ENCODE peak calls at places on chromosomes 3 and 15, in nine cellular contexts. One of them, this sample, is unnamed.

GRCh38 chr3:28089527-28089897 is 151.9 kb upstream of the CMC1 start:
- DNase-seq in HAP-1: no peak
- DNase-seq in astrocyte of the cerebellum: no peak
- DNase-seq in HL-60: no peak
- DNase-seq in A549: no peak
- DNase-seq in transverse colon: no peak
- DNase-seq in brain microvascular endothelial cell: no peak
- DNase-seq in psoas muscle: no peak
- DNase-seq in MM.1S: no peak
- DNase-seq in this sample: no peak

GRCh38 chr3:146274833-146275232 is 23.9 kb upstream of the PLSCR4 start:
- DNase-seq in HAP-1: no peak
- DNase-seq in astrocyte of the cerebellum: peak; percentile 63
- DNase-seq in HL-60: no peak
- DNase-seq in A549: no peak
- DNase-seq in transverse colon: no peak
- DNase-seq in brain microvascular endothelial cell: peak; percentile 80
- DNase-seq in psoas muscle: no peak
- DNase-seq in MM.1S: no peak
- DNase-seq in this sample: no peak

GRCh38 chr3:113499081-113499480 is 15.9 kb downstream of the SPICE1 start:
- DNase-seq in HAP-1: no peak
- DNase-seq in astrocyte of the cerebellum: no peak
- DNase-seq in HL-60: no peak
- DNase-seq in A549: no peak
- DNase-seq in transverse colon: no peak
- DNase-seq in brain microvascular endothelial cell: no peak
- DNase-seq in psoas muscle: no peak
- DNase-seq in MM.1S: no peak
- DNase-seq in this sample: no peak

GRCh38 chr3:15331606-15332404 is 581 bp downstream of the SH3BP5 start:
- DNase-seq in HAP-1: no peak
- DNase-seq in astrocyte of the cerebellum: no peak
- DNase-seq in HL-60: no peak
- DNase-seq in A549: peak; percentile 19
- DNase-seq in transverse colon: peak; percentile 46
- DNase-seq in brain microvascular endothelial cell: no peak
- DNase-seq in psoas muscle: peak; percentile 60
- DNase-seq in MM.1S: peak; percentile 23
- DNase-seq in this sample: no peak

GRCh38 chr15:79003301-79003700 is 58.5 kb upstream of the CTSH start:
- DNase-seq in HAP-1: no peak
- DNase-seq in astrocyte of the cerebellum: no peak
- DNase-seq in HL-60: no peak
- DNase-seq in A549: no peak
- DNase-seq in transverse colon: no peak
- DNase-seq in brain microvascular endothelial cell: peak; percentile 32
- DNase-seq in psoas muscle: no peak
- DNase-seq in MM.1S: no peak
- DNase-seq in this sample: no peak

GRCh38 chr3:64234571-64234970 is 9.3 kb upstream of the PRICKLE2 start:
- DNase-seq in HAP-1: no peak
- DNase-seq in astrocyte of the cerebellum: no peak
- DNase-seq in HL-60: no peak
- DNase-seq in A549: no peak
- DNase-seq in transverse colon: no peak
- DNase-seq in brain microvascular endothelial cell: no peak
- DNase-seq in psoas muscle: no peak
- DNase-seq in MM.1S: no peak
- DNase-seq in this sample: no peak

GRCh38 chr3:65888980-65889706 is 149.6 kb downstream of the MAGI1 start:
- DNase-seq in HAP-1: no peak
- DNase-seq in astrocyte of the cerebellum: peak; percentile 95
- DNase-seq in HL-60: no peak
- DNase-seq in A549: peak; percentile 53
- DNase-seq in transverse colon: no peak
- DNase-seq in brain microvascular endothelial cell: peak; percentile 95
- DNase-seq in psoas muscle: no peak
- DNase-seq in MM.1S: peak; percentile 56
- DNase-seq in this sample: no peak

GRCh38 chr3:14523792-14524191 is 16.4 kb downstream of the GRIP2 start:
- DNase-seq in HAP-1: no peak
- DNase-seq in astrocyte of the cerebellum: no peak
- DNase-seq in HL-60: no peak
- DNase-seq in A549: no peak
- DNase-seq in transverse colon: no peak
- DNase-seq in brain microvascular endothelial cell: no peak
- DNase-seq in psoas muscle: no peak
- DNase-seq in MM.1S: no peak
- DNase-seq in this sample: no peak

GRCh38 chr15:69819371-69819770 is 278.3 kb downstream of the TLE3 start:
- DNase-seq in HAP-1: no peak
- DNase-seq in astrocyte of the cerebellum: no peak
- DNase-seq in HL-60: no peak
- DNase-seq in A549: no peak
- DNase-seq in transverse colon: no peak
- DNase-seq in brain microvascular endothelial cell: no peak
- DNase-seq in psoas muscle: no peak
- DNase-seq in MM.1S: no peak
- DNase-seq in this sample: no peak

GRCh38 chr15:59438891-59439290 is 905 bp downstream of the FAM81A start:
- DNase-seq in HAP-1: no peak
- DNase-seq in astrocyte of the cerebellum: no peak
- DNase-seq in HL-60: no peak
- DNase-seq in A549: no peak
- DNase-seq in transverse colon: peak; percentile 71
- DNase-seq in brain microvascular endothelial cell: no peak
- DNase-seq in psoas muscle: peak; percentile 18
- DNase-seq in MM.1S: no peak
- DNase-seq in this sample: no peak

GRCh38 chr3:31361391-31362273 is 171.1 kb upstream of the STT3B start:
- DNase-seq in HAP-1: peak; percentile 3
- DNase-seq in astrocyte of the cerebellum: peak; percentile 49
- DNase-seq in HL-60: no peak
- DNase-seq in A549: no peak
- DNase-seq in transverse colon: no peak
- DNase-seq in brain microvascular endothelial cell: peak; percentile 86
- DNase-seq in psoas muscle: no peak
- DNase-seq in MM.1S: no peak
- DNase-seq in this sample: no peak

GRCh38 chr3:29186131-29186599 is 94.7 kb upstream of the RBMS3 start:
- DNase-seq in HAP-1: no peak
- DNase-seq in astrocyte of the cerebellum: peak; percentile 97
- DNase-seq in HL-60: no peak
- DNase-seq in A549: no peak
- DNase-seq in transverse colon: no peak
- DNase-seq in brain microvascular endothelial cell: peak; percentile 82
- DNase-seq in psoas muscle: no peak
- DNase-seq in MM.1S: no peak
- DNase-seq in this sample: no peak

GRCh38 chr15:71844916-71845315 is 34.6 kb downstream of the NR2E3 start:
- DNase-seq in HAP-1: no peak
- DNase-seq in astrocyte of the cerebellum: no peak
- DNase-seq in HL-60: no peak
- DNase-seq in A549: no peak
- DNase-seq in transverse colon: no peak
- DNase-seq in brain microvascular endothelial cell: no peak
- DNase-seq in psoas muscle: no peak
- DNase-seq in MM.1S: no peak
- DNase-seq in this sample: no peak

GRCh38 chr15:66237513-66238235 is 15.9 kb downstream of the MEGF11 start:
- DNase-seq in HAP-1: no peak
- DNase-seq in astrocyte of the cerebellum: no peak
- DNase-seq in HL-60: no peak
- DNase-seq in A549: no peak
- DNase-seq in transverse colon: no peak
- DNase-seq in brain microvascular endothelial cell: no peak
- DNase-seq in psoas muscle: no peak
- DNase-seq in MM.1S: no peak
- DNase-seq in this sample: no peak

GRCh38 chr15:76968310-76968709 is 26.6 kb upstream of the PSTPIP1 start:
- DNase-seq in HAP-1: no peak
- DNase-seq in astrocyte of the cerebellum: no peak
- DNase-seq in HL-60: no peak
- DNase-seq in A549: no peak
- DNase-seq in transverse colon: no peak
- DNase-seq in brain microvascular endothelial cell: peak; percentile 18
- DNase-seq in psoas muscle: no peak
- DNase-seq in MM.1S: no peak
- DNase-seq in this sample: no peak

GRCh38 chr15:84982301-84982920 is 755 bp downstream of the PDE8A start:
- DNase-seq in HAP-1: peak; percentile 66
- DNase-seq in astrocyte of the cerebellum: no peak
- DNase-seq in HL-60: no peak
- DNase-seq in A549: no peak
- DNase-seq in transverse colon: peak; percentile 70
- DNase-seq in brain microvascular endothelial cell: no peak
- DNase-seq in psoas muscle: peak; percentile 46
- DNase-seq in MM.1S: no peak
- DNase-seq in this sample: no peak

GRCh38 chr15:84981711-84982300 is at the start of gene PDE8A:
- DNase-seq in HAP-1: peak; percentile 36
- DNase-seq in astrocyte of the cerebellum: no peak
- DNase-seq in HL-60: peak; percentile 15
- DNase-seq in A549: peak; percentile 63
- DNase-seq in transverse colon: peak; percentile 63
- DNase-seq in brain microvascular endothelial cell: no peak
- DNase-seq in psoas muscle: peak; percentile 70
- DNase-seq in MM.1S: peak; percentile 21
- DNase-seq in this sample: no peak

GRCh38 chr15:84985158-84985557 is 3.5 kb downstream of the PDE8A start:
- DNase-seq in HAP-1: no peak
- DNase-seq in astrocyte of the cerebellum: no peak
- DNase-seq in HL-60: no peak
- DNase-seq in A549: no peak
- DNase-seq in transverse colon: no peak
- DNase-seq in brain microvascular endothelial cell: no peak
- DNase-seq in psoas muscle: no peak
- DNase-seq in MM.1S: no peak
- DNase-seq in this sample: no peak

GRCh38 chr15:84983711-84984110 is 2.1 kb downstream of the PDE8A start:
- DNase-seq in HAP-1: peak; percentile 34
- DNase-seq in astrocyte of the cerebellum: no peak
- DNase-seq in HL-60: no peak
- DNase-seq in A549: no peak
- DNase-seq in transverse colon: no peak
- DNase-seq in brain microvascular endothelial cell: no peak
- DNase-seq in psoas muscle: no peak
- DNase-seq in MM.1S: no peak
- DNase-seq in this sample: no peak

GRCh38 chr15:84983299-84983698 is 1.6 kb downstream of the PDE8A start:
- DNase-seq in HAP-1: peak; percentile 27
- DNase-seq in astrocyte of the cerebellum: no peak
- DNase-seq in HL-60: no peak
- DNase-seq in A549: no peak
- DNase-seq in transverse colon: no peak
- DNase-seq in brain microvascular endothelial cell: no peak
- DNase-seq in psoas muscle: no peak
- DNase-seq in MM.1S: no peak
- DNase-seq in this sample: no peak
- H3K4me3 ChIP-seq in HAP-1: peak overlapping the region; percentile 76
- H3K4me3 ChIP-seq in astrocyte of the cerebellum: peak overlapping the region; percentile 73
- H3K4me3 ChIP-seq in HL-60: no peak overlapping the region
- H3K4me3 ChIP-seq in A549: peak overlapping the region; percentile 91
- H3K4me3 ChIP-seq in transverse colon: peak overlapping the region; percentile 96
- H3K4me3 ChIP-seq in brain microvascular endothelial cell: peak overlapping the region; percentile 80
- H3K4me3 ChIP-seq in psoas muscle: peak overlapping the region; percentile 93
- H3K4me3 ChIP-seq in MM.1S: no peak overlapping the region
- H3K4me3 ChIP-seq in this sample: no peak overlapping the region

GRCh38 chr3:107206141-107206540 is 171.1 kb upstream of the CCDC54 start:
- DNase-seq in HAP-1: peak; percentile 63
- DNase-seq in astrocyte of the cerebellum: peak; percentile 40
- DNase-seq in HL-60: no peak
- DNase-seq in A549: peak; percentile 36
- DNase-seq in transverse colon: no peak
- DNase-seq in brain microvascular endothelial cell: peak; percentile 77
- DNase-seq in psoas muscle: no peak
- DNase-seq in MM.1S: peak; percentile 39
- DNase-seq in this sample: peak; percentile 24

GRCh38 chr3:107209302-107210060 is 167.8 kb upstream of the CCDC54 start:
- DNase-seq in HAP-1: no peak
- DNase-seq in astrocyte of the cerebellum: no peak
- DNase-seq in HL-60: no peak
- DNase-seq in A549: no peak
- DNase-seq in transverse colon: no peak
- DNase-seq in brain microvascular endothelial cell: no peak
- DNase-seq in psoas muscle: no peak
- DNase-seq in MM.1S: no peak
- DNase-seq in this sample: no peak

GRCh38 chr3:107206945-107207344 is 170.3 kb upstream of the CCDC54 start:
- DNase-seq in HAP-1: no peak
- DNase-seq in astrocyte of the cerebellum: no peak
- DNase-seq in HL-60: no peak
- DNase-seq in A549: no peak
- DNase-seq in transverse colon: no peak
- DNase-seq in brain microvascular endothelial cell: no peak
- DNase-seq in psoas muscle: no peak
- DNase-seq in MM.1S: no peak
- DNase-seq in this sample: no peak

GRCh38 chr3:107208796-107209195 is 168.4 kb upstream of the CCDC54 start:
- DNase-seq in HAP-1: no peak
- DNase-seq in astrocyte of the cerebellum: no peak
- DNase-seq in HL-60: no peak
- DNase-seq in A549: no peak
- DNase-seq in transverse colon: no peak
- DNase-seq in brain microvascular endothelial cell: no peak
- DNase-seq in psoas muscle: no peak
- DNase-seq in MM.1S: no peak
- DNase-seq in this sample: no peak

GRCh38 chr3:107208100-107208499 is 169.1 kb upstream of the CCDC54 start:
- DNase-seq in HAP-1: peak; percentile 86
- DNase-seq in astrocyte of the cerebellum: peak; percentile 98
- DNase-seq in HL-60: no peak
- DNase-seq in A549: peak; percentile 35
- DNase-seq in transverse colon: no peak
- DNase-seq in brain microvascular endothelial cell: peak; percentile 96
- DNase-seq in psoas muscle: no peak
- DNase-seq in MM.1S: no peak
- DNase-seq in this sample: no peak
- H3K4me3 ChIP-seq in HAP-1: no peak overlapping the region
- H3K4me3 ChIP-seq in astrocyte of the cerebellum: no peak overlapping the region
- H3K4me3 ChIP-seq in HL-60: no peak overlapping the region
- H3K4me3 ChIP-seq in A549: no peak overlapping the region
- H3K4me3 ChIP-seq in transverse colon: no peak overlapping the region
- H3K4me3 ChIP-seq in brain microvascular endothelial cell: no peak overlapping the region
- H3K4me3 ChIP-seq in psoas muscle: peak overlapping the region; percentile 43
- H3K4me3 ChIP-seq in MM.1S: no peak overlapping the region
- H3K4me3 ChIP-seq in this sample: no peak overlapping the region

GRCh38 chr15:40283615-40284306 is 897 bp upstream of the ANKRD63 start:
- DNase-seq in HAP-1: no peak
- DNase-seq in astrocyte of the cerebellum: no peak
- DNase-seq in HL-60: no peak
- DNase-seq in A549: no peak
- DNase-seq in transverse colon: no peak
- DNase-seq in brain microvascular endothelial cell: no peak
- DNase-seq in psoas muscle: no peak
- DNase-seq in MM.1S: no peak
- DNase-seq in this sample: no peak
- H3K4me3 ChIP-seq in HAP-1: no peak overlapping the region
- H3K4me3 ChIP-seq in astrocyte of the cerebellum: no peak overlapping the region
- H3K4me3 ChIP-seq in HL-60: no peak overlapping the region
- H3K4me3 ChIP-seq in A549: no peak overlapping the region
- H3K4me3 ChIP-seq in transverse colon: no peak overlapping the region
- H3K4me3 ChIP-seq in brain microvascular endothelial cell: no peak overlapping the region
- H3K4me3 ChIP-seq in psoas muscle: no peak overlapping the region
- H3K4me3 ChIP-seq in MM.1S: no peak overlapping the region
- H3K4me3 ChIP-seq in this sample: no peak overlapping the region

GRCh38 chr15:92803852-92804609 is 96.1 kb upstream of the CHD2 start:
- DNase-seq in HAP-1: peak; percentile 57
- DNase-seq in astrocyte of the cerebellum: peak; percentile 99
- DNase-seq in HL-60: peak; percentile 100
- DNase-seq in A549: peak; percentile 96
- DNase-seq in transverse colon: peak; percentile 79
- DNase-seq in brain microvascular endothelial cell: peak; percentile 99
- DNase-seq in psoas muscle: peak; percentile 82
- DNase-seq in MM.1S: peak; percentile 42
- DNase-seq in this sample: no peak
- H3K4me3 ChIP-seq in HAP-1: no peak overlapping the region
- H3K4me3 ChIP-seq in astrocyte of the cerebellum: no peak overlapping the region
- H3K4me3 ChIP-seq in HL-60: no peak overlapping the region
- H3K4me3 ChIP-seq in A549: no peak overlapping the region
- H3K4me3 ChIP-seq in transverse colon: no peak overlapping the region
- H3K4me3 ChIP-seq in brain microvascular endothelial cell: no peak overlapping the region
- H3K4me3 ChIP-seq in psoas muscle: no peak overlapping the region
- H3K4me3 ChIP-seq in MM.1S: no peak overlapping the region
- H3K4me3 ChIP-seq in this sample: no peak overlapping the region

This sample was measured in Jurkat, Clone E6-1.